ENCODE peak calls at places on chromosomes 11 and 22, in six cellular contexts. Q, X, F, Z, G and A are unnamed samples.

GRCh38 chr22:36548606-36549005 is 19.6 kb upstream of the EIF3D start:
- DNase-seq in Q (no peak), X (no peak), F (peak), Z (no peak), G (no peak), A (no peak)

GRCh38 chr22:44639891-44640617 is 62.0 kb upstream of the PRR5 start:
- DNase-seq in Q (no peak), X (no peak), F (peak), Z (no peak), G (no peak), A (no peak)

GRCh38 chr11:120532511-120533196 is 21.1 kb downstream of the GRIK4 start:
- DNase-seq in Q (no peak), X (peak), F (peak), Z (no peak), G (peak), A (no peak)

GRCh38 chr11:106770489-106771100 is 247.7 kb downstream of the GUCY1A2 start:
- DNase-seq in Q (no peak), X (peak), F (no peak), Z (peak), G (no peak), A (no peak)

GRCh38 chr22:37906364-37907008 is 389 bp downstream of the MICALL1 start:
- DNase-seq in Q (no peak), X (no peak), F (peak), Z (no peak), G (peak), A (no peak)

GRCh38 chr11:126790550-126790981 is 210.0 kb downstream of the KIRREL3 start:
- DNase-seq in Q (no peak), X (peak), F (no peak), Z (peak), G (peak), A (no peak)

GRCh38 chr11:61718613-61719302 is 33.7 kb upstream of the MYRF start:
- DNase-seq in Q (no peak), X (peak), F (peak), Z (no peak), G (peak), A (no peak)

GRCh38 chr22:36417281-36417686 is 29.5 kb upstream of the MYH9 start:
- DNase-seq in Q (no peak), X (no peak), F (peak), Z (peak), G (peak), A (no peak)

GRCh38 chr11:104319396-104319795 is 155.4 kb upstream of the PDGFD start:
- DNase-seq in Q (no peak), X (no peak), F (no peak), Z (no peak), G (no peak), A (no peak)

GRCh38 chr22:49692499-49693225 is 135.0 kb downstream of the BRD1 start:
- DNase-seq in Q (no peak), X (no peak), F (no peak), Z (no peak), G (no peak), A (no peak)

GRCh38 chr11:114152785-114153184 is 93.3 kb downstream of the ZBTB16 start:
- DNase-seq in Q (no peak), X (no peak), F (no peak), Z (no peak), G (no peak), A (no peak)

GRCh38 chr22:30695351-30695762 is 683 bp downstream of the OSBP2 start:
- DNase-seq in Q (no peak), X (no peak), F (peak), Z (no peak), G (no peak), A (no peak)

GRCh38 chr22:41561335-41561734 is 525 bp downstream of the CSDC2 start:
- DNase-seq in Q (no peak), X (no peak), F (no peak), Z (no peak), G (no peak), A (no peak)

GRCh38 chr11:96001037-96001436 is 77.1 kb upstream of the MTMR2 start:
- DNase-seq in Q (no peak), X (peak), F (peak), Z (peak), G (no peak), A (no peak)

GRCh38 chr11:44229664-44230063 is 80.3 kb downstream of the ALX4 start:
- DNase-seq in Q (no peak), X (no peak), F (no peak), Z (no peak), G (peak), A (no peak)

GRCh38 chr22:43370045-43370444 is 26.9 kb upstream of the SCUBE1 start:
- DNase-seq in Q (no peak), X (no peak), F (no peak), Z (no peak), G (no peak), A (no peak)

GRCh38 chr11:45110562-45110961 is 35.9 kb upstream of the PRDM11 start:
- DNase-seq in Q (no peak), X (peak), F (peak), Z (peak), G (peak), A (no peak)

GRCh38 chr11:129778877-129779276 is 36.8 kb upstream of the TMEM45B start:
- DNase-seq in Q (no peak), X (no peak), F (no peak), Z (no peak), G (no peak), A (no peak)

GRCh38 chr22:46833228-46833627 is 70.8 kb downstream of the TBC1D22A start:
- DNase-seq in Q (no peak), X (peak), F (peak), Z (peak), G (peak), A (no peak)

GRCh38 chr11:44949160-44950035 is 1.3 kb downstream of the TP53I11 start:
- DNase-seq in Q (no peak), X (peak), F (peak), Z (no peak), G (peak), A (no peak)

GRCh38 chr22:38489142-38489541 is 17.0 kb downstream of the DDX17 start:
- DNase-seq in Q (no peak), X (no peak), F (no peak), Z (no peak), G (no peak), A (no peak)

GRCh38 chr11:69968407-69969347 is 109.4 kb upstream of the ANO1 start:
- DNase-seq in Q (no peak), X (no peak), F (peak), Z (no peak), G (no peak), A (no peak)

GRCh38 chr22:17788023-17788330 is 13.7 kb upstream of the BID start:
- DNase-seq in Q (no peak), X (no peak), F (no peak), Z (no peak), G (no peak), A (no peak)

GRCh38 chr22:32836286-32836859 is 34.9 kb downstream of the TIMP3 start:
- DNase-seq in Q (no peak), X (peak), F (no peak), Z (peak), G (peak), A (no peak)

GRCh38 chr22:41920271-41920976 is 5.5 kb upstream of the SHISA8 start:
- DNase-seq in Q (no peak), X (no peak), F (no peak), Z (no peak), G (no peak), A (no peak)

GRCh38 chr11:32511926-32512325 is 71.7 kb upstream of the EIF3M start:
- DNase-seq in Q (no peak), X (peak), F (no peak), Z (peak), G (no peak), A (no peak)

GRCh38 chr22:17063372-17064106 is 21.3 kb upstream of the IL17RA start:
- DNase-seq in Q (no peak), X (peak), F (no peak), Z (no peak), G (no peak), A (no peak)

GRCh38 chr22:27107824-27108223 is 450.4 kb downstream of the MIAT start:
- DNase-seq in Q (no peak), X (peak), F (peak), Z (peak), G (peak), A (no peak)

GRCh38 chr22:20957118-20957690 is 9.9 kb upstream of the AIFM3 start:
- DNase-seq in Q (no peak), X (peak), F (peak), Z (peak), G (peak), A (no peak)

GRCh38 chr11:47950396-47950795 is 30.0 kb upstream of the PTPRJ start:
- DNase-seq in Q (no peak), X (peak), F (no peak), Z (no peak), G (no peak), A (no peak)

GRCh38 chr11:3220101-3220500 is 1.5 kb upstream of the MRGPRG start:
- DNase-seq in Q (no peak), X (no peak), F (no peak), Z (no peak), G (no peak), A (no peak)

GRCh38 chr11:93319224-93319839 is 11.2 kb upstream of the DEUP1 start:
- DNase-seq in Q (no peak), X (no peak), F (no peak), Z (no peak), G (no peak), A (no peak)

GRCh38 chr11:18312663-18313420 is 9.1 kb downstream of the HPS5 start:
- DNase-seq in Q (no peak), X (peak), F (no peak), Z (peak), G (peak), A (no peak)

GRCh38 chr11:42319926-42320325 is 860.5 kb upstream of the LRRC4C start:
- DNase-seq in Q (no peak), X (peak), F (no peak), Z (no peak), G (no peak), A (no peak)